ENCODE peak calls at places on chromosome 2, in five cellular contexts. One of them, this sample, is unnamed.

GRCh38 chr2:105181282-105181681 is 60.3 kb upstream of the GPR45 start:
- DNase-seq in heart left ventricle: no peak
- DNase-seq in mucosa of gallbladder: no peak
- DNase-seq in GM04503: no peak
- DNase-seq in hippocampal formation: no peak
- DNase-seq in this sample: no peak

GRCh38 chr2:161400076-161400475 is 16.0 kb upstream of the TBR1 start:
- DNase-seq in heart left ventricle: no peak
- DNase-seq in mucosa of gallbladder: no peak
- DNase-seq in GM04503: no peak
- DNase-seq in hippocampal formation: no peak
- DNase-seq in this sample: no peak

GRCh38 chr2:60586081-60586480 is 32.6 kb upstream of the BCL11A start:
- DNase-seq in heart left ventricle: no peak
- DNase-seq in mucosa of gallbladder: no peak
- DNase-seq in GM04503: no peak
- DNase-seq in hippocampal formation: no peak
- DNase-seq in this sample: no peak

GRCh38 chr2:196453613-196454047 is 185.9 kb upstream of the CCDC150 start:
- DNase-seq in heart left ventricle: no peak
- DNase-seq in mucosa of gallbladder: peak
- DNase-seq in GM04503: no peak
- DNase-seq in hippocampal formation: no peak
- DNase-seq in this sample: peak

GRCh38 chr2:41579811-41580210 is 468.0 kb upstream of the PKDCC start:
- DNase-seq in heart left ventricle: no peak
- DNase-seq in mucosa of gallbladder: no peak
- DNase-seq in GM04503: no peak
- DNase-seq in hippocampal formation: no peak
- DNase-seq in this sample: no peak

GRCh38 chr2:237244976-237245646 is 159.4 kb downstream of the COPS8 start:
- DNase-seq in heart left ventricle: no peak
- DNase-seq in mucosa of gallbladder: no peak
- DNase-seq in GM04503: peak
- DNase-seq in hippocampal formation: peak
- DNase-seq in this sample: no peak

GRCh38 chr2:134819334-134819733 is 19.1 kb upstream of the ACMSD start:
- DNase-seq in heart left ventricle: no peak
- DNase-seq in mucosa of gallbladder: no peak
- DNase-seq in GM04503: no peak
- DNase-seq in hippocampal formation: no peak
- DNase-seq in this sample: no peak

GRCh38 chr2:170713280-170714155 is 1.6 kb upstream of the SP5 start:
- DNase-seq in heart left ventricle: no peak
- DNase-seq in mucosa of gallbladder: no peak
- DNase-seq in GM04503: no peak
- DNase-seq in hippocampal formation: no peak
- DNase-seq in this sample: no peak

GRCh38 chr2:64524604-64525322 is 635 bp downstream of the AFTPH start:
- DNase-seq in heart left ventricle: no peak
- DNase-seq in mucosa of gallbladder: no peak
- DNase-seq in GM04503: no peak
- DNase-seq in hippocampal formation: peak
- DNase-seq in this sample: peak

GRCh38 chr2:18404708-18405107 is 155.7 kb downstream of the RDH14 start:
- DNase-seq in heart left ventricle: no peak
- DNase-seq in mucosa of gallbladder: no peak
- DNase-seq in GM04503: no peak
- DNase-seq in hippocampal formation: no peak
- DNase-seq in this sample: peak

GRCh38 chr2:67895171-67895941 is 167.4 kb downstream of the C1D start:
- DNase-seq in heart left ventricle: peak
- DNase-seq in mucosa of gallbladder: no peak
- DNase-seq in GM04503: no peak
- DNase-seq in hippocampal formation: no peak
- DNase-seq in this sample: no peak

GRCh38 chr2:98377569-98377968 is 31.3 kb downstream of the CNGA3 start:
- DNase-seq in heart left ventricle: no peak
- DNase-seq in mucosa of gallbladder: no peak
- DNase-seq in GM04503: no peak
- DNase-seq in hippocampal formation: no peak
- DNase-seq in this sample: no peak

GRCh38 chr2:73107211-73107926 is 5.4 kb downstream of the RAB11FIP5 start:
- DNase-seq in heart left ventricle: peak
- DNase-seq in mucosa of gallbladder: no peak
- DNase-seq in GM04503: no peak
- DNase-seq in hippocampal formation: no peak
- DNase-seq in this sample: no peak

GRCh38 chr2:96832751-96833507 is 10.9 kb downstream of the ANKRD23 start:
- DNase-seq in heart left ventricle: peak
- DNase-seq in mucosa of gallbladder: peak
- DNase-seq in GM04503: no peak
- DNase-seq in hippocampal formation: no peak
- DNase-seq in this sample: no peak

GRCh38 chr2:15893689-15894325 is 46.5 kb upstream of the MYCN start:
- DNase-seq in heart left ventricle: no peak
- DNase-seq in mucosa of gallbladder: no peak
- DNase-seq in GM04503: no peak
- DNase-seq in hippocampal formation: no peak
- DNase-seq in this sample: no peak

GRCh38 chr2:128354731-128355470 is 36.2 kb upstream of the HS6ST1 start:
- DNase-seq in heart left ventricle: no peak
- DNase-seq in mucosa of gallbladder: no peak
- DNase-seq in GM04503: no peak
- DNase-seq in hippocampal formation: no peak
- DNase-seq in this sample: no peak

GRCh38 chr2:194304191-194304590 is 1352.8 kb upstream of the SLC39A10 start:
- DNase-seq in heart left ventricle: no peak
- DNase-seq in mucosa of gallbladder: no peak
- DNase-seq in GM04503: no peak
- DNase-seq in hippocampal formation: no peak
- DNase-seq in this sample: no peak